ENCODE peak calls at places on chromosome 6, in four cellular contexts. C is trophoblast cell; R is H54; L is stimulated activated CD4-positive, alpha-beta T cell treated with anti-CD3 and anti-CD28 coated beads, Interleukin-2, amount 100 ng/mL, for 4 hours. M is an unnamed sample.

GRCh38 chr6:24949020-24949569 is 13.3 kb upstream of the RIPOR2 start:
- DNase-seq in R (no peak), L (no peak), C (no peak), M (no peak)

GRCh38 chr6:133894795-133895401 is 6.0 kb downstream of the TCF21 start:
- DNase-seq in R (no peak), C (no peak), L (no peak), M (peak)

GRCh38 chr6:14968056-14968643 is 277.7 kb upstream of the JARID2 start:
- DNase-seq in C (no peak), L (no peak), R (no peak), M (no peak)

GRCh38 chr6:147709396-147710272 is 201.1 kb downstream of the SAMD5 start:
- DNase-seq in R (no peak), C (peak), L (no peak), M (no peak)

GRCh38 chr6:158415666-158416065 is 103.4 kb downstream of the TULP4 start:
- DNase-seq in R (no peak), L (no peak), C (no peak), M (no peak)

GRCh38 chr6:11232968-11233626 is 629 bp upstream of the NEDD9 start:
- DNase-seq in L (no peak), R (no peak), C (no peak), M (peak)

GRCh38 chr6:72324591-72324990 is 297.3 kb upstream of the KCNQ5 start:
- DNase-seq in L (no peak), C (no peak), R (no peak), M (no peak)

GRCh38 chr6:21189721-21190120 is 403.8 kb upstream of the SOX4 start:
- DNase-seq in R (no peak), L (no peak), C (no peak), M (no peak)

GRCh38 chr6:41167173-41167963 is 4.5 kb upstream of the TREM2 start:
- DNase-seq in R (no peak), L (no peak), C (no peak), M (no peak)

M was measured in HCEC 1CT.